ENCODE peak calls at places on chromosomes 16 and 17, in five cellular contexts. O is HL-60, X is heart right ventricle, D is AG09309, H is astrocyte of the cerebellum. Z is an unnamed sample.

GRCh38 chr16:22296225-22297113 is 740 bp upstream of the POLR3E start:
- DNase-seq in O (no peak), H (no peak), D (no peak), X (no peak), Z (no peak)

GRCh38 chr16:61323456-61323855 is 712.8 kb downstream of the CDH8 start:
- DNase-seq in X (no peak), O (no peak), D (no peak), H (no peak), Z (no peak)

GRCh38 chr17:51487947-51488346 is 227.6 kb downstream of the UTP18 start:
- DNase-seq in H (no peak), O (no peak), X (no peak), D (no peak), Z (no peak)

GRCh38 chr17:70855401-70856054 is 686.2 kb downstream of the KCNJ2 start:
- DNase-seq in H (peak; percentile 33), O (no peak), D (no peak), X (no peak), Z (no peak)

GRCh38 chr16:19843371-19843770 is 41.3 kb downstream of the GPRC5B start:
- DNase-seq in O (no peak), H (no peak), D (no peak), X (no peak), Z (no peak)

GRCh38 chr17:2050246-2050866 is 4.5 kb upstream of the HIC1 start:
- DNase-seq in H (no peak), O (no peak), X (no peak), D (no peak), Z (no peak)

GRCh38 chr17:17354560-17355357 is 51.6 kb downstream of the NT5M start:
- DNase-seq in H (peak; percentile 37), D (no peak), O (no peak), X (peak; percentile 54), Z (peak; percentile 76)

GRCh38 chr17:63369233-63369632 is 76.9 kb downstream of the CYB561 start:
- DNase-seq in D (no peak), O (no peak), H (no peak), X (no peak), Z (no peak)

GRCh38 chr17:82228842-82229685 is at the start of gene SLC16A3:
- DNase-seq in D (no peak), X (no peak), H (no peak), O (peak; percentile 79), Z (no peak)

GRCh38 chr16:87453326-87453725 is 39.5 kb downstream of the ZCCHC14 start:
- DNase-seq in D (no peak), O (no peak), H (no peak), X (no peak), Z (no peak)

GRCh38 chr16:69083306-69083941 is 22.0 kb upstream of the HAS3 start:
- DNase-seq in X (no peak), D (no peak), O (no peak), H (no peak), Z (no peak)

GRCh38 chr16:27429330-27429871 is 27.4 kb downstream of the IL21R start:
- DNase-seq in O (no peak), H (no peak), D (no peak), X (no peak), Z (no peak)

GRCh38 chr17:74758846-74759163 is 10.4 kb downstream of the NHERF1 start:
- DNase-seq in O (peak; percentile 71), X (no peak), D (no peak), H (no peak), Z (no peak)

GRCh38 chr17:78142113-78142861 is 3.9 kb upstream of the C17orf99 start:
- DNase-seq in H (peak; percentile 32), O (no peak), D (no peak), X (no peak), Z (no peak)

GRCh38 chr17:49290690-49291326 is 60.2 kb upstream of the PHOSPHO1 start:
- DNase-seq in O (no peak), D (no peak), H (peak; percentile 8), X (peak; percentile 17), Z (no peak)

GRCh38 chr17:74359916-74360315 is 1.8 kb downstream of the BTBD17 start:
- DNase-seq in X (no peak), O (no peak), D (no peak), H (no peak), Z (no peak)

GRCh38 chr17:14871921-14872320 is 393.2 kb downstream of the PMP22 start:
- DNase-seq in H (no peak), X (no peak), O (peak; percentile 14), D (peak; percentile 40), Z (no peak)

GRCh38 chr17:35146214-35146833 is 1.3 kb upstream of the UNC45B start:
- DNase-seq in H (no peak), X (no peak), O (no peak), D (no peak), Z (no peak)

GRCh38 chr16:54031107-54031760 is 255.4 kb downstream of the IRX3 start:
- DNase-seq in O (no peak), X (no peak), D (peak; percentile 43), H (no peak), Z (no peak)

GRCh38 chr16:1273816-1274215 is 17.9 kb downstream of the TPSD1 start:
- DNase-seq in H (no peak), X (no peak), D (no peak), O (no peak), Z (no peak)

GRCh38 chr16:65816556-65816955 is 549.9 kb upstream of the CDH5 start:
- DNase-seq in H (no peak), O (no peak), D (no peak), X (no peak), Z (no peak)

GRCh38 chr17:3893003-3893719 is at the start of gene CAMKK1:
- DNase-seq in O (peak; percentile 61), D (no peak), X (peak; percentile 90), H (no peak), Z (peak; percentile 61)
- TF ChIP-seq CTCF in O (no peak), D (no peak), X (no peak), H (no peak), Z (no peak)

GRCh38 chr16:67919618-67920210 is 11.9 kb downstream of the CTRL start:
- DNase-seq in O (no peak), D (no peak), X (no peak), H (no peak), Z (no peak)
- TF ChIP-seq CTCF in O (no peak), D (no peak), X (peak; percentile 31), H (no peak), Z (no peak)

GRCh38 chr17:75872434-75873351 is 5.7 kb downstream of the TRIM47 start:
- DNase-seq in H (no peak), O (no peak), X (peak; percentile 90), D (no peak), Z (peak; percentile 57)
- TF ChIP-seq CTCF in H (no peak), O (no peak), X (no peak), D (no peak), Z (no peak)

GRCh38 chr17:42817866-42818265 is 6.2 kb downstream of the BECN1 start:
- DNase-seq in D (no peak), H (no peak), X (no peak), O (no peak), Z (no peak)

GRCh38 chr17:42814633-42815399 is 9.3 kb downstream of the BECN1 start:
- DNase-seq in O (no peak), X (no peak), D (peak; percentile 46), H (peak; percentile 73), Z (no peak)

GRCh38 chr17:42818379-42818778 is 5.7 kb downstream of the BECN1 start:
- DNase-seq in H (no peak), X (no peak), D (no peak), O (no peak), Z (no peak)

GRCh38 chr17:42821176-42821575 is 2.9 kb downstream of the BECN1 start:
- DNase-seq in H (no peak), D (no peak), O (no peak), X (no peak), Z (no peak)

GRCh38 chr17:42819939-42820535 is 4.0 kb downstream of the BECN1 start:
- DNase-seq in X (peak; percentile 23), D (no peak), O (no peak), H (no peak), Z (no peak)
- TF ChIP-seq CTCF in X (peak; percentile 61), D (peak; percentile 77), O (peak; percentile 80), H (peak; percentile 84), Z (peak; percentile 45)

GRCh38 chr17:7295230-7296180 is 1.1 kb upstream of the YBX2 start:
- DNase-seq in O (no peak), X (no peak), H (no peak), D (no peak), Z (no peak)
- TF ChIP-seq CTCF in O (no peak), X (no peak), H (no peak), D (no peak), Z (no peak)

DNA sequence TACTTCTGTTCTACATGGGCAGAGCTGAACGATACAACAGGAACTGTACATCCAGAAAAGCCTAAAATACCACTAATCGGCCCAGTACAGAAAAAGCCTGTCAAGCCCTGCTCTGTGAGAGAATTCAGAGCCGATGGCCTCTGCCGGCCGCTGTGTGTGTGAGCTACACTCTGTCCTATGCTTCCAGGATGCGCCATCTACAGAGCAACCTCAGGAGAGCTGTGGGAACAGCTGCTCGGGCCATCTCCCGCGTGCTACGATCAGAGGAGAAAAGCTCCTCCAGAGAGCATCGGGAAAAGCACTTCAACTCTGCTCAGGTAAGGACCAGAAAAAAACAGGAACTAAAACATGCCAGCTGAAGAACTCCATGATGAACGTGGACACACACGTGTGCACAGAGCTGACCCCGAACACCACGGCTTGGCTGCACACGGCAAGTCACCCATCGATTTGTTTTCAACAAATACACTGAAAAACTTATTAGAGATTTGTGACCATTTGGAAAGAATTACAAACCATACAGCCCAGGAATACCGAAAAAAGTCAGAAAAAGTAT is 115.9 kb downstream of the ANKRD11 start:
- DNase-seq in X (peak; percentile 45), O (no peak), D (no peak), H (no peak), Z (no peak)
- TF ChIP-seq CTCF in X (no peak), O (no peak), D (no peak), H (no peak), Z (no peak)

GRCh38 chr16:84016477-84016876 is 26.1 kb downstream of the SLC38A8 start:
- DNase-seq in X (no peak), O (no peak), D (no peak), H (no peak), Z (no peak)

GRCh38 chr16:84015399-84015798 is 27.2 kb downstream of the SLC38A8 start:
- DNase-seq in D (no peak), H (no peak), X (no peak), O (no peak), Z (no peak)

GRCh38 chr16:84021488-84021887 is 21.1 kb downstream of the SLC38A8 start:
- DNase-seq in X (no peak), O (no peak), D (no peak), H (no peak), Z (no peak)

GRCh38 chr16:84020353-84020752 is 22.2 kb downstream of the SLC38A8 start:
- DNase-seq in H (no peak), X (no peak), D (no peak), O (no peak), Z (no peak)

DNA sequence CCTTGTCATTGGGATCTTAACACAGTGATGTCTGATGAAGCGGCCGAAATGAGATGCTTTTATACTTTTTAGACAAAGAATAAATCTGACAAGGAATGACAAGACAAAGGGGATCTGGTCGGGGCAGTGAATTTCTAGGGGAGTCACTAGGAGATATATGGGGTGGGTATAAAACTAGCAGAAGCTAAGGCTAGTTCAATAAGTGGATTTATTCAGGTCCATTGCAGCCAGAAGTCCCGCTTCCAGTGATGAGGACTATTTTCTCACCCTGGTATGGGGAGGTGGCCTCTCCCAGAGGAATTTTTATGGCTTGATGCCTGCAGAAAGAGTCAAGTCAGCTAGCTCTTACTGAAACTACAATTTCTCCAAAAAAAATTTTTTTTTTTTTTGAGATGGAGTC is 23.9 kb downstream of the SLC38A8 start:
- DNase-seq in D (no peak), O (no peak), H (no peak), X (no peak), Z (no peak)
- TF ChIP-seq CTCF in D (no peak), O (no peak), H (no peak), X (no peak), Z (no peak)

Z was measured in tibial nerve.